ENCODE peak calls at places on chromosomes 12 and 14, in four cellular contexts. Y is astrocyte of the spinal cord; A is activated CD4-positive, CD25-positive, alpha-beta regulatory T cell treated with anti-CD3 and anti-CD28 coated beads, Interleukin-2, amount 50 U/mL, for 72 hours; B is foreskin keratinocyte. C is an unnamed sample.

GRCh38 chr12:127280393-127281275 is 986.3 kb upstream of the TMEM132C start:
- DNase-seq in Y (no peak), A (peak), B (no peak), C (no peak)

GRCh38 chr12:122201381-122201780 is 2.1 kb upstream of the B3GNT4 start:
- DNase-seq in Y (no peak), B (no peak), A (no peak), C (no peak)

GRCh38 chr12:45214071-45214470 is 1.8 kb upstream of the ANO6 start:
- DNase-seq in B (no peak), Y (no peak), A (no peak), C (no peak)

GRCh38 chr14:27090716-27091115 is 492.9 kb upstream of the NOVA1 start:
- DNase-seq in B (no peak), A (no peak), Y (no peak), C (no peak)

GRCh38 chr14:71474291-71474690 is 457.9 kb upstream of the RGS6 start:
- DNase-seq in Y (no peak), B (no peak), A (no peak), C (no peak)

GRCh38 chr12:47850153-47851084 is 30.7 kb upstream of the HDAC7 start:
- DNase-seq in Y (no peak), B (no peak), A (no peak), C (no peak)

GRCh38 chr14:50303744-50304471 is 8.1 kb downstream of the L2HGDH start:
- DNase-seq in A (no peak), B (no peak), Y (no peak), C (peak)

GRCh38 chr12:7872565-7873304 is at the start of gene SLC2A14:
- DNase-seq in A (no peak), B (no peak), Y (no peak), C (no peak)

GRCh38 chr12:71838231-71838630 is 1.3 kb upstream of the TBC1D15 start:
- DNase-seq in Y (no peak), B (no peak), A (no peak), C (no peak)

GRCh38 chr14:34474187-34474679 is 12.2 kb upstream of the SPTSSA start:
- DNase-seq in A (no peak), B (no peak), Y (no peak), C (no peak)

GRCh38 chr12:70744133-70744532 is 106.9 kb upstream of the PTPRB start:
- DNase-seq in A (no peak), Y (no peak), B (peak), C (no peak)

C was measured in AG09309.